ENCODE peak calls at places on chromosomes 13 and 19, in five cellular contexts. Q, I, Y, V and O are unnamed samples.

GRCh38 chr13:66312312-66313087 is 917.6 kb downstream of the PCDH9 start:
- DNase-seq in Y (no peak), Q (no peak), V (no peak), I (peak; percentile 33), O (no peak)

GRCh38 chr19:28519950-28520861 is 692.7 kb downstream of the UQCRFS1 start:
- DNase-seq in I (no peak), V (no peak), Y (no peak), Q (peak; percentile 51), O (no peak)

GRCh38 chr13:84096221-84096620 is 213.9 kb upstream of the SLITRK1 start:
- DNase-seq in Q (no peak), I (no peak), V (no peak), Y (no peak), O (no peak)

GRCh38 chr19:46625731-46626130 is 842 bp upstream of the PTGIR start:
- DNase-seq in I (no peak), Q (no peak), Y (no peak), V (no peak), O (no peak)

GRCh38 chr19:35254341-35255297 is 5.8 kb downstream of the LSR start:
- DNase-seq in Q (no peak), V (no peak), I (no peak), Y (no peak), O (no peak)

GRCh38 chr19:11446652-11447301 is 11.3 kb downstream of the PRKCSH start:
- DNase-seq in Y (peak; percentile 30), I (no peak), V (peak; percentile 62), Q (peak; percentile 68), O (no peak)

GRCh38 chr19:29806098-29806866 is 5.5 kb upstream of the CCNE1 start:
- DNase-seq in I (no peak), Q (peak; percentile 67), Y (no peak), V (no peak), O (peak; percentile 21)

GRCh38 chr19:50464348-50464747 is 12.0 kb upstream of the EMC10 start:
- DNase-seq in Y (no peak), I (no peak), Q (no peak), V (no peak), O (no peak)

GRCh38 chr19:47186337-47187022 is 44.5 kb downstream of the BBC3 start:
- DNase-seq in Y (peak; percentile 71), V (peak; percentile 94), I (no peak), Q (no peak), O (no peak)

GRCh38 chr19:34365463-34366401 is 736 bp downstream of the GPI start:
- DNase-seq in V (peak; percentile 22), Q (peak; percentile 36), Y (no peak), I (peak; percentile 21), O (peak; percentile 43)

GRCh38 chr19:46487178-46487801 is 8.4 kb downstream of the PNMA8B start:
- DNase-seq in I (no peak), Q (no peak), V (no peak), Y (no peak), O (no peak)

GRCh38 chr19:1113278-1113985 is 9.6 kb downstream of the GPX4 start:
- DNase-seq in V (peak; percentile 90), Q (peak; percentile 91), I (peak; percentile 58), Y (peak; percentile 74), O (peak; percentile 81)

GRCh38 chr19:33771308-33772101 is 25.2 kb upstream of the KCTD15 start:
- DNase-seq in Q (peak; percentile 81), I (peak; percentile 51), Y (peak; percentile 50), V (peak; percentile 75), O (peak; percentile 50)

GRCh38 chr19:7489609-7490044 is 792 bp upstream of the PEX11G start:
- DNase-seq in Y (no peak), Q (no peak), V (no peak), I (peak; percentile 70), O (no peak)

GRCh38 chr13:48542581-48543341 is 9.9 kb upstream of the RCBTB2 start:
- DNase-seq in Q (peak; percentile 44), V (no peak), Y (no peak), I (no peak), O (peak; percentile 22)

GRCh38 chr19:5456130-5456835 is 1.1 kb downstream of the ZNRF4 start:
- DNase-seq in V (no peak), Y (no peak), Q (no peak), I (no peak), O (no peak)

GRCh38 chr19:12521996-12522395 is 29.3 kb downstream of the ZNF564 start:
- DNase-seq in V (no peak), Q (peak; percentile 21), I (no peak), Y (no peak), O (no peak)

GRCh38 chr19:12782424-12783225 is 7.3 kb upstream of the HOOK2 start:
- DNase-seq in Y (peak; percentile 89), V (peak; percentile 97), I (no peak), Q (peak; percentile 76), O (peak; percentile 82)

GRCh38 chr13:96899946-96900345 is 94.3 kb downstream of the OXGR1 start:
- DNase-seq in Q (no peak), I (no peak), V (no peak), Y (no peak), O (no peak)

GRCh38 chr13:38283346-38283745 is 66.3 kb upstream of the UFM1 start:
- DNase-seq in Y (no peak), V (no peak), Q (no peak), I (no peak), O (no peak)

GRCh38 chr19:11506101-11506555 is 489 bp upstream of the ZNF653 start:
- DNase-seq in V (no peak), I (no peak), Y (no peak), Q (no peak), O (no peak)